ENCODE peak calls at places on chromosome 9, in seven cellular contexts. D is T-helper 17 cell, Q is GM06990, J is left cardiac atrium, C is fibroblast of villous mesenchyme, F is GM19239, E is EL. V is an unnamed sample.

GRCh38 chr9:129069128-129069824 is 11.6 kb upstream of the DOLPP1 start:
- DNase-seq in D (peak; percentile 35), Q (peak; percentile 50), J (peak; percentile 83), C (peak; percentile 78), F (peak; percentile 53), E (no peak), V (no peak)

GRCh38 chr9:83242066-83242465 is 179.1 kb upstream of the RASEF start:
- DNase-seq in D (no peak), Q (no peak), J (no peak), C (no peak), F (no peak), E (no peak), V (no peak)

GRCh38 chr9:90044710-90045151 is 439.9 kb downstream of the GADD45G start:
- DNase-seq in D (no peak), Q (no peak), J (no peak), C (peak; percentile 38), F (no peak), E (no peak), V (no peak)

GRCh38 chr9:6909186-6909585 is 151.4 kb downstream of the KDM4C start:
- DNase-seq in D (no peak), Q (no peak), J (no peak), C (no peak), F (no peak), E (no peak), V (no peak)

GRCh38 chr9:138009016-138009415 is 131.4 kb downstream of the CACNA1B start:
- DNase-seq in D (no peak), Q (no peak), J (no peak), C (no peak), F (no peak), E (no peak), V (no peak)

GRCh38 chr9:21788752-21789151 is 13.7 kb upstream of the MTAP start:
- DNase-seq in D (no peak), Q (no peak), J (no peak), C (peak; percentile 42), F (no peak), E (no peak), V (no peak)

GRCh38 chr9:131593936-131594665 is 48.8 kb downstream of the PRRT1B start:
- DNase-seq in D (no peak), Q (no peak), J (no peak), C (no peak), F (no peak), E (no peak), V (no peak)

GRCh38 chr9:99870126-99870525 is 36.3 kb upstream of the STX17 start:
- DNase-seq in D (no peak), Q (no peak), J (no peak), C (no peak), F (no peak), E (peak; percentile 46), V (no peak)

GRCh38 chr9:92290785-92291429 is 2.6 kb downstream of the IARS1 start:
- DNase-seq in D (no peak), Q (no peak), J (no peak), C (no peak), F (no peak), E (no peak), V (no peak)

GRCh38 chr9:132243156-132244074 is 81.6 kb downstream of the NTNG2 start:
- DNase-seq in D (no peak), Q (no peak), J (no peak), C (no peak), F (no peak), E (no peak), V (no peak)

V was measured in T-helper 2 cell.